ENCODE peak calls at places on chromosomes 4 and X, in nine cellular contexts. U, L, M, N, O, Y, C, G and H are unnamed samples.

GRCh38 chrX:72358313-72358712 is 52.6 kb upstream of the CITED1 start:
- DNase-seq in L (no peak), M (no peak), N (no peak), Y (no peak), G (no peak), O (peak), U (no peak), C (no peak), H (no peak)

GRCh38 chr4:147836807-147837206 is 104.9 kb downstream of the ARHGAP10 start:
- DNase-seq in L (no peak), M (no peak), C (no peak), G (peak), Y (no peak), U (no peak), O (no peak), N (no peak), H (no peak)

GRCh38 chrX:43386872-43387271 is 269.2 kb upstream of the MAOA start:
- DNase-seq in Y (no peak), C (no peak), N (no peak), O (no peak), L (no peak), M (no peak), G (no peak), U (no peak), H (no peak)

GRCh38 chr4:42642136-42642797 is 14.6 kb downstream of the ATP8A1 start:
- DNase-seq in U (no peak), C (no peak), Y (no peak), O (no peak), M (no peak), L (no peak), G (peak), N (no peak), H (no peak)

GRCh38 chrX:41086627-41086932 is 1.3 kb downstream of the USP9X start:
- DNase-seq in O (no peak), N (no peak), G (no peak), C (no peak), U (no peak), Y (no peak), L (no peak), M (no peak), H (no peak)

GRCh38 chr4:118904418-118904817 is 15.8 kb downstream of the SYNPO2 start:
- DNase-seq in M (no peak), U (peak), Y (no peak), L (no peak), O (no peak), C (no peak), G (no peak), N (peak), H (no peak)

GRCh38 chr4:10704050-10704810 is 19.7 kb upstream of the CLNK start:
- DNase-seq in M (no peak), C (no peak), O (peak), N (no peak), L (no peak), G (no peak), U (no peak), Y (peak), H (no peak)

GRCh38 chrX:77785400-77785745 is 643 bp downstream of the ATRX start:
- DNase-seq in C (no peak), N (no peak), O (peak), L (no peak), M (no peak), Y (peak), G (peak), U (no peak), H (no peak)

GRCh38 chr4:93645120-93645519 is 183.4 kb upstream of the ATOH1 start:
- DNase-seq in O (no peak), Y (no peak), M (no peak), N (no peak), U (no peak), L (no peak), G (no peak), C (no peak), H (no peak)

GRCh38 chrX:6223516-6223915 is 5.2 kb downstream of the NLGN4X start:
- DNase-seq in O (no peak), C (no peak), M (no peak), G (no peak), L (no peak), Y (no peak), N (no peak), U (no peak), H (no peak)

DNA sequence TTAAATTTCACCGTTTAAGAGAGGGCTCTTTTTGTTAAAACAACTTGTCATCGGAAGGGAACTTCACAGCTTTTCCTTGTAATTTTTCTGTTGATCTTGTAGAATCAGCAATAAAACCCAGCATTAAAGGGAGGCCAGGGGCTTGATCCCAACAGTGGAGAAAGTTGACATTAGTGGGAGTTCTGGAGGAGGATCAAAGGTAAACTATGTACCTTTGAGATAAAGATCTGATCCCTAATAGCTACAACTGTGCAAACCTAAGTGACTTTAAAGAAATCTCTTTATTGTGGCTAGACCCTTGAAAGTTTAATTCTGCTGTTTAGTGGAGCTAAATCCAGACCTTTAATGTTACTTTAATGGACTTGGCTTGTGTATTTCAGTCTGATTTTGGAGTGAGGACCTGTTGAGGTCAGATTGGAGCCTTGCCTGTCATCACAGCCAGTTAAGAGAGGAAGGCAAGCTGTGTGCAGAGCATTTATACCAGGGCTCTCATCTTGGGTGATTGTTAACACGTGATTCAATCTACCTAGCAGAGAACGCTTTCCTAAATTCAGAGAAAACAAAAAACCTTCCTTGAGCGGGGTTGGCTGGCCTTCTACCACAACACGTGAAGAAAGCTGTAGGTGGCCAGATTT is 1.7 kb downstream of the DOCK11 start:
- DNase-seq in Y (no peak), N (no peak), M (no peak), O (no peak), U (no peak), G (peak), L (no peak), C (no peak), H (no peak)
- H3K4me3 ChIP-seq in Y (peak), N (peak), M (no peak), O (peak), U (peak), G (peak), L (peak), C (no peak), H (peak)

GRCh38 chr4:3473943-3474335 is 10.8 kb downstream of the DOK7 start:
- DNase-seq in O (no peak), L (no peak), N (no peak), G (no peak), M (no peak), Y (no peak), U (peak), C (no peak), H (no peak)
- H3K4me3 ChIP-seq in O (no peak), L (no peak), N (no peak), G (no peak), M (no peak), Y (no peak), U (no peak), C (no peak), H (no peak)

GRCh38 chr4:4670869-4671268 is 129.0 kb upstream of the STX18 start:
- DNase-seq in N (no peak), C (no peak), Y (no peak), M (no peak), G (no peak), U (no peak), L (no peak), O (no peak), H (no peak)

GRCh38 chr4:4667643-4668081 is 125.8 kb upstream of the STX18 start:
- DNase-seq in C (no peak), G (no peak), M (no peak), O (no peak), N (no peak), U (no peak), L (no peak), Y (no peak), H (no peak)

GRCh38 chr4:4666693-4667642 is 125.1 kb upstream of the STX18 start:
- DNase-seq in G (no peak), L (no peak), N (peak), Y (no peak), C (peak), M (no peak), O (no peak), U (peak), H (no peak)

GRCh38 chr4:4666187-4666586 is 124.3 kb upstream of the STX18 start:
- DNase-seq in L (no peak), U (no peak), M (no peak), Y (no peak), C (no peak), G (no peak), N (no peak), O (no peak), H (no peak)

DNA sequence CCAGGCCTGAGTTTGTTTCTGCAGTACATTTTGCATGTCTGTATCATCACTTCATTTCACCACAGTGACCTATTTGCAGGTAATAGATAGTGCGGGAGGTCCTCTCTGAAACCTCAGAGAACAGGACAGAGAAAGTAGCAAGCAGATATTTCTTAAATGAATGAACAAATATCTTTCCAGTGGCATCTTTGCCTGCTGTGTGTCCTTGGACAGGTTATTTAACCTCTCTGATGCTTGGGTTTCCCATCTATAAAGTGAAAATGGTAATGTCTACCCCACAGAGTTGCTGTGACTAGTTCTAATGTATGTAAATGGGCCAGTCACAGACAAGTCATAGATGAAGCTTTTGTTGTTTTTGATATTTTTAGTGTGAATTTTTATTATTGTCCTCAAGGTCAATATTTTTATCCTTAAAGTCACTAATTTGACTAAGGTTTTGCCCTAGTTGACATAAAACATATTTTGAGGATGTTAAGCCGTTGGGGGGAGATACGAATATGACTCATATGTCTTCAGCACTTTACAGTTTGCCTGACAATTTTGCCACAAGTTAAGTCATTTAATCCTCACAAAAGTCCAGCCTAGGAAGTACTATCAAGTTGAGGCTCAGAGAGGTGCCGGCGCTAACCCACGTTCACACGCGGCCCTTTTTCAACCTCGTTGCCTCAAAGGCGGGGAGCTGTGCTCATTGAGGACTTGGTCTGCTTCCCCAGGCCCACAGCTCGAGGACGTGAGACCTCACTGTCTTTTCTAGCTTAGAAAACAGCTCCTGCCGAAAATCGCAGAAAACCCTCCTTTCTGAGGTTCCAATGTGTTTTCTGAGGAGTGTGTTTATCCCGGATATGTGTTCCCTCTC is 126.7 kb upstream of the STX18 start:
- DNase-seq in U (no peak), C (no peak), O (no peak), G (peak), L (no peak), M (no peak), N (no peak), Y (no peak), H (no peak)
- H3K4me3 ChIP-seq in U (no peak), C (no peak), O (no peak), G (no peak), L (no peak), M (no peak), N (no peak), Y (no peak), H (no peak)

GRCh38 chr4:152973614-152974200 is 37.6 kb downstream of the FHDC1 start:
- DNase-seq in G (no peak), C (peak), M (no peak), L (no peak), U (no peak), Y (no peak), N (no peak), O (no peak), H (no peak)

GRCh38 chr4:152970102-152970820 is 34.1 kb downstream of the FHDC1 start:
- DNase-seq in G (no peak), Y (peak), O (no peak), C (peak), N (no peak), M (no peak), U (no peak), L (no peak), H (no peak)

GRCh38 chr4:152971053-152971452 is 34.9 kb downstream of the FHDC1 start:
- DNase-seq in N (no peak), C (peak), G (no peak), Y (no peak), L (no peak), U (no peak), O (no peak), M (no peak), H (no peak)

GRCh38 chr4:152974732-152975614 is 38.9 kb downstream of the FHDC1 start:
- DNase-seq in M (no peak), C (peak), U (no peak), O (no peak), L (no peak), Y (no peak), G (no peak), N (no peak), H (no peak)

DNA sequence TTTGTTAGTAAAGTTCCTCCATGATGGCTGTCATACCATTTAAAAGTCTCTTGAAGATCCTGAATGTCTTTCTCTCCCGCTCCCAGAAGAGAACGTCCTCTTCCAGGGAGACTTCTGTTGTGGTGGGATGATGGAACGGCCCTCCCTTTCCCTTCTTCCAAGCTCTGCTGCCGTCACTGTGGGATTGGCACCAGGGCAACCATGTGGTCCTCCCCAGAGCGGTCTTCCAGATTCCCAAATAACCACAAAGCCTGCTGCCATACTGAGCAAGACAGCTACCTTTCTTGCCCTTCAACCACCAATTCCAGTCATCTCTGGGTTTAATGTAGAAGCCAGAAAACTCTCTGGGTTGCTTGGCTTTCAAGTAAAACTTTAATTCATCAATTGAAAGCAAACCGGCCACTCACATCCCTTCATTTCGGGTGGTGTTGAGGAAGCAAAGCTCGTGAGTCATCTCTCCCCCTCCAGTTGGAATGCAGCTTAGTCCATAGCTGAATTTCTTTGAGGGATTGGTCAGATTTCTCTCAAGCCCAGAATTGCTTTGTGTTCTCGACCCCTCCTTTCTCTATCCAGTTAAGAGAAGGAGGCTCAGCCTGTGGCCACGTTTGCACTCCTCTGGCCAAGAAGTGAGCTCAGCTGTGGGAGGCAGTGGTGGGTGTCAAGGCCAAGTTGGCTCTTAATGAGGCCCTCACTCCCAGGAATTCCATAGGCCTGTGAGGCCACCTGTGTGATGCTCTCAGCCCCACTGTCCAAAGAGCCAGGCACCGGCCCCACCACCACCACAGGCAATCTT is 36.9 kb downstream of the FHDC1 start:
- DNase-seq in Y (peak), N (peak), G (no peak), O (peak), L (no peak), C (peak), M (no peak), U (peak), H (no peak)
- H3K4me3 ChIP-seq in Y (peak), N (no peak), G (no peak), O (no peak), L (no peak), C (no peak), M (no peak), U (no peak), H (no peak)

DNA sequence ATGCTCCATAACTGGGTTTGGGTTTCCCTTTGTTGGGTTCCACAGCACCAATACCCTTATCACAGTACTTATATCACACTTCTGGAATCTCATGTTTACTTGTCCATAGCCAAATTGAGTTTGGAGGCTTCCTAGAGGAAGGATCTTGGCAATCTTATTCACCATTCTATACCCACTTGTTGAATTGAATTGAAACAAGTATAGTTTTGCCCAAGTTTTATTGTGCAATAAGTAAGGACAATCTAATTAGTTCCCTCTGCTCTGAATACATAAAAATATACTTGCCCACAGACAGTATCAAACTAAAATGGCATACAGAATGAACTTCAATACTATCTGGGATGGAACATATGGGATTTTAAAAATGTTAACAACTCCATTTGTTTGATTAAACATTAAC is 40.3 kb downstream of the SEC31A start:
- DNase-seq in O (no peak), N (no peak), M (no peak), U (no peak), Y (no peak), G (no peak), C (no peak), L (no peak), H (no peak)
- H3K4me3 ChIP-seq in O (no peak), N (no peak), M (no peak), U (no peak), Y (no peak), G (no peak), C (no peak), L (no peak), H (no peak)

GRCh38 chrX:104324871-104325585 is 70.3 kb upstream of the ESX1 start:
- DNase-seq in O (peak), M (no peak), L (no peak), G (no peak), Y (no peak), N (no peak), U (no peak), C (no peak), H (no peak)
- H3K4me3 ChIP-seq in O (no peak), M (no peak), L (no peak), G (no peak), Y (no peak), N (no peak), U (no peak), C (no peak), H (no peak)

GRCh38 chr4:2809610-2810180 is 16.8 kb downstream of the SH3BP2 start:
- DNase-seq in M (no peak), U (peak), Y (no peak), O (no peak), N (no peak), L (no peak), G (no peak), C (no peak), H (no peak)

GRCh38 chr4:2812985-2813384 is 20.1 kb downstream of the SH3BP2 start:
- DNase-seq in U (no peak), Y (no peak), C (no peak), G (peak), L (no peak), M (no peak), N (no peak), O (no peak), H (no peak)

GRCh38 chr4:2813446-2814405 is 20.8 kb downstream of the SH3BP2 start:
- DNase-seq in N (no peak), C (no peak), O (no peak), U (no peak), G (no peak), L (no peak), M (no peak), Y (no peak), H (no peak)

GRCh38 chr4:2812600-2812932 is 19.7 kb downstream of the SH3BP2 start:
- DNase-seq in C (no peak), L (no peak), O (no peak), Y (no peak), G (peak), N (no peak), U (no peak), M (no peak), H (no peak)

GRCh38 chr4:2811830-2812599 is 19.1 kb downstream of the SH3BP2 start:
- DNase-seq in U (peak), Y (peak), M (peak), L (peak), O (peak), N (no peak), C (peak), G (peak), H (peak)
- H3K4me3 ChIP-seq in U (peak), Y (peak), M (peak), L (peak), O (peak), N (peak), C (no peak), G (peak), H (peak)

GRCh38 chr4:105894570-105895323 is 524 bp upstream of the NPNT start:
- DNase-seq in G (peak), M (peak), Y (peak), O (no peak), U (peak), C (no peak), N (no peak), L (no peak), H (no peak)
- H3K4me3 ChIP-seq in G (peak), M (peak), Y (peak), O (peak), U (peak), C (peak), N (peak), L (peak), H (no peak)